ENCODE peak calls at places on chromosomes 6 and 20, in nine cellular contexts. X, O, W, G, T, E, V, I and C are unnamed samples.

GRCh38 chr20:1803216-1804128 is 91.7 kb upstream of the SIRPA start:
- DNase-seq in E (peak), O (peak), X (no peak), I (no peak), G (peak), T (peak), V (peak), W (no peak), C (no peak)

GRCh38 chr6:206264-206663 is 86.0 kb upstream of the DUSP22 start:
- DNase-seq in T (no peak), E (no peak), G (no peak), O (no peak), V (no peak), I (no peak), X (no peak), W (no peak), C (no peak)

GRCh38 chr6:169984181-169985120 is 233.0 kb downstream of the ERMARD start:
- DNase-seq in G (no peak), O (no peak), W (no peak), X (no peak), E (no peak), I (no peak), V (no peak), T (peak), C (no peak)

GRCh38 chr6:115947964-115948541 is 112.6 kb downstream of the FRK start:
- DNase-seq in W (no peak), V (peak), O (no peak), I (no peak), T (no peak), G (no peak), X (no peak), E (no peak), C (no peak)

GRCh38 chr6:18265099-18265372 is 706 bp upstream of the DEK start:
- DNase-seq in X (no peak), I (no peak), V (no peak), G (no peak), T (no peak), O (no peak), E (no peak), W (no peak), C (no peak)

GRCh38 chr6:10030942-10031537 is 383.8 kb downstream of the TFAP2A start:
- DNase-seq in W (no peak), X (peak), T (no peak), O (peak), V (peak), I (no peak), G (no peak), E (no peak), C (no peak)

GRCh38 chr20:59788196-59788735 is 145.2 kb downstream of the SYCP2 start:
- DNase-seq in G (no peak), O (no peak), T (no peak), E (no peak), V (no peak), W (no peak), I (no peak), X (no peak), C (no peak)

GRCh38 chr6:150741633-150742200 is 123.8 kb upstream of the MTHFD1L start:
- DNase-seq in I (no peak), E (peak), G (no peak), T (no peak), X (no peak), W (peak), O (peak), V (no peak), C (no peak)

GRCh38 chr6:32177182-32177787 is 920 bp upstream of the RNF5 start:
- DNase-seq in V (peak), O (no peak), X (no peak), E (peak), T (no peak), G (no peak), W (no peak), I (no peak), C (no peak)

GRCh38 chr6:20559924-20560551 is 25.8 kb downstream of the CDKAL1 start:
- DNase-seq in O (no peak), W (no peak), G (no peak), I (no peak), X (no peak), E (no peak), V (no peak), T (no peak), C (no peak)

GRCh38 chr6:111841822-111842221 is 31.4 kb downstream of the FYN start:
- DNase-seq in T (no peak), W (no peak), I (no peak), E (peak), X (no peak), O (no peak), V (no peak), G (no peak), C (no peak)

GRCh38 chr6:234706-235372 is 57.4 kb upstream of the DUSP22 start:
- DNase-seq in V (no peak), E (no peak), T (no peak), I (no peak), G (no peak), W (no peak), X (no peak), O (no peak), C (no peak)

GRCh38 chr6:159525445-159526031 is 167.5 kb downstream of the SOD2 start:
- DNase-seq in X (no peak), T (no peak), W (no peak), E (no peak), G (no peak), I (no peak), V (no peak), O (no peak), C (no peak)

GRCh38 chr6:69783124-69783523 is 13.7 kb downstream of the LMBRD1 start:
- DNase-seq in E (no peak), X (no peak), O (no peak), I (no peak), V (no peak), T (no peak), G (no peak), W (no peak), C (no peak)

GRCh38 chr6:142885182-142885867 is 59.7 kb downstream of the HIVEP2 start:
- DNase-seq in O (peak), T (no peak), V (peak), X (peak), I (peak), W (peak), E (peak), G (no peak), C (peak)

GRCh38 chr20:62923669-62924566 is 2.4 kb downstream of the DIDO1 start:
- DNase-seq in I (no peak), O (no peak), V (no peak), T (no peak), E (no peak), G (no peak), W (no peak), X (no peak), C (no peak)

GRCh38 chr20:62926229-62927127 is at the start of gene DIDO1:
- DNase-seq in E (peak), O (peak), V (peak), T (peak), X (peak), I (peak), G (peak), W (peak), C (no peak)

GRCh38 chr20:62924567-62925419 is 1.5 kb downstream of the DIDO1 start:
- DNase-seq in I (no peak), T (no peak), O (no peak), V (peak), X (peak), W (peak), G (peak), E (peak), C (no peak)

GRCh38 chr20:62927128-62927705 is 912 bp upstream of the DIDO1 start:
- DNase-seq in V (no peak), O (no peak), T (no peak), W (no peak), X (no peak), G (no peak), I (no peak), E (no peak), C (no peak)

DNA sequence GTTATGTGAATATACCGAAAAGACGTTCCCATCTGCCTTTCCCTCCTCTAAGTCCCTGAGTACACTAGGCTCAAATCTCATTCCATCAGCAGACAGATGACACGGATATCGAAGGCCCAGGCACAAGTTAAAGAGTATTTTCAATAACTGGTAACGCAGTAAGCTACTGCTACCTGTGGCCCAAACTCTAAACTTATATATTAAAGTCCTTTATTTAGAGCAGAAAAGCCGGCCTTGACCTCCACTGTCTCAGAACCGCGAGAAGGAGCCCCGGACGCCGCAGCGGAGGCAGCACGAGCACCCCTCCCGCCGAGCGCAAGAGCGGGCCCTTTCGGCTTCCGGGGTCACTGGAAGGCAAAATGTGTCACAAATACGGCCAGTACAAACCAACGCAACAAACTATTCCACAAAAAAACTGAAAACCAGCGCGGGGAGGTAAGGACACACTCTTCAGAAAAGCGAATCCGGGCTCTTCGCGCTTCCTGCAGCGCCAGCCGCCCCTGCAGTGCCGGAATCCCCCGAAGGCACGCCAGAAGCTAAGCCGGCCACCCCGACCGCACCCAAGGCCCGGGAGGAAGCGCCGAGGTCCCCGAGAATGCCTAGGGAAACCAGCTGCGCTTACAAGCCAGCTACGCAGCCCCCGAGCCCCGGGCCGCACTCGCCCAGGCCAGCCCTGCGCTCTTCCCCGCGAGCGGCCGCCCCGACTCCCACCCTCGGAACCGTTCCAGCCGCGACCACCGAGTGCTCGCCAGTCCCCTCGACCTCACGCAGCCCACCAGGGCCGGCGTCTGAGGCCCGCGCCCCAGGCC is 681 bp downstream of the DIDO1 start:
- DNase-seq in X (no peak), V (peak), E (peak), I (no peak), T (peak), W (peak), G (no peak), O (peak), C (no peak)
- TF ChIP-seq CTCF in X (no peak), V (no peak), E (no peak), I (no peak), T (no peak), W (no peak), G (no peak), O (no peak), C (no peak)

DNA sequence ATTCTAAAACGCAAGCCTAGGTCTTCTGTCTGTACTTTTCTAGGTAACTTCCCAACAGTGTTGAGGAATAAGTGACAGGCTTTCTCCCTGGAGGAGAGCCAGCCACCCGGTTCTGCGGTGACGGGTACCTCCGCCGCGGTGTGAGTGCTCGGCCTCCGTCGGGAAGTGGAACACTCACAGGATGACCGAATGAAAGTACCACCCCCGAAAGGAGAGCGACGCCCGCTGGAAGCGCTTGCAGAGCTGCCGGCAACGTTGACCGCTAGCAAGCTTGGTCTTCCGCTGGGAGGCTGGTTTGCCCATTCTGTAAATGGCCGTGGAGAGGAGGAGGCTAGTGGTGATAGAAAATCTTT is 581 bp upstream of the TMEM242 start:
- DNase-seq in X (peak), O (peak), V (peak), E (peak), W (peak), T (peak), G (peak), I (peak), C (no peak)
- TF ChIP-seq CTCF in X (peak), O (peak), V (peak), E (no peak), W (no peak), T (no peak), G (no peak), I (peak), C (peak)

GRCh38 chr6:33730611-33731010 is 16.1 kb downstream of the IP6K3 start:
- DNase-seq in X (no peak), G (no peak), V (no peak), W (no peak), E (no peak), T (peak), O (no peak), I (no peak), C (no peak)
- TF ChIP-seq CTCF in X (no peak), G (no peak), V (no peak), W (no peak), E (no peak), T (no peak), O (no peak), I (no peak), C (no peak)

DNA sequence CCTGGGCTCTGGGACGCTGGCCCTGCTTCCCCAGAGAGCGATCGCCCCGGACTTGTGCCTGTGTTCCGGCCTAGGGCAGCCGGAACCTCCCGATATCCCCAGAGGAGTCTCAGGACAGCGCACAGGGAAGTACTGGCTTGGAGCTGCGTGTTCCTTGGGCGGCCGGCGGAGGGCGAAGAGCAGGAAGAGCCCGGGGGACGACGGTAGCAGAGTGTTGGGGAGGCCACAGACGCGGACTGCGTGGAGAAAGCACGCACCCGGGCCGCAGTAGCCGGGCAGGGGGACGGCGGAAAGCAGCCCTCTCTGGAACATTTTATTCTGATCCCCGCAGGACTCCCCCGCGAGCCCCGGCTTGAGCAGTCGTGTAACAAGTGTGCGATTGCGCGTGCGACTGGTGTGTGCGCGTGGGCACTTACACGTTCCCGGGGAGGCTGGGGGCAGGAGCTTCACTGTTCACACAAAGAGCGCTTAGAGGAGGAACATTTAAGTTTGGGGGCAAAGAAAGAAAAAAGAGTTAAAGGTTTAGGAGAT is 36.1 kb downstream of the NCR2 start:
- DNase-seq in V (peak), X (no peak), I (no peak), T (peak), O (no peak), G (no peak), W (no peak), E (peak), C (no peak)
- TF ChIP-seq CTCF in V (peak), X (no peak), I (peak), T (no peak), O (no peak), G (no peak), W (no peak), E (peak), C (peak)

GRCh38 chr6:48449002-48449401 is 338.0 kb upstream of the PTCHD4 start:
- DNase-seq in X (no peak), T (no peak), V (no peak), W (peak), E (no peak), I (no peak), G (no peak), O (no peak), C (no peak)
- TF ChIP-seq CTCF in X (no peak), T (no peak), V (peak), W (no peak), E (no peak), I (no peak), G (no peak), O (no peak), C (peak)

GRCh38 chr6:71228461-71229041 is 60.1 kb upstream of the OGFRL1 start:
- DNase-seq in V (no peak), E (no peak), O (no peak), G (no peak), W (no peak), X (peak), I (no peak), T (no peak), C (no peak)
- TF ChIP-seq CTCF in V (no peak), E (no peak), O (no peak), G (no peak), W (no peak), X (no peak), I (no peak), T (no peak), C (no peak)